ENCODE peak calls at places on chromosomes 1 and 21, in six cellular contexts. One of them, this sample, is unnamed.

GRCh38 chr1:26417111-26417510 is 6.5 kb downstream of the LIN28A start:
- DNase-seq in H9: peak
- DNase-seq in IMR-90: peak
- DNase-seq in mesenchymal stem cell: peak
- DNase-seq in trophoblast cell: peak
- DNase-seq in neuronal stem cell: peak
- DNase-seq in this sample: peak

GRCh38 chr21:34313116-34313515 is 50.7 kb upstream of the KCNE2 start:
- DNase-seq in H9: no peak
- DNase-seq in IMR-90: peak
- DNase-seq in mesenchymal stem cell: no peak
- DNase-seq in trophoblast cell: no peak
- DNase-seq in neuronal stem cell: no peak
- DNase-seq in this sample: no peak

GRCh38 chr1:180611016-180611930 is 20.5 kb upstream of the XPR1 start:
- DNase-seq in H9: no peak
- DNase-seq in IMR-90: peak
- DNase-seq in mesenchymal stem cell: no peak
- DNase-seq in trophoblast cell: no peak
- DNase-seq in neuronal stem cell: no peak
- DNase-seq in this sample: no peak

GRCh38 chr1:22500476-22500875 is 48.8 kb downstream of the ZBTB40 start:
- DNase-seq in H9: no peak
- DNase-seq in IMR-90: peak
- DNase-seq in mesenchymal stem cell: peak
- DNase-seq in trophoblast cell: no peak
- DNase-seq in neuronal stem cell: no peak
- DNase-seq in this sample: no peak

GRCh38 chr1:87333692-87334347 is 5.1 kb downstream of the LMO4 start:
- DNase-seq in H9: no peak
- DNase-seq in IMR-90: peak
- DNase-seq in mesenchymal stem cell: peak
- DNase-seq in trophoblast cell: no peak
- DNase-seq in neuronal stem cell: no peak
- DNase-seq in this sample: no peak

GRCh38 chr1:214349008-214349407 is 68.0 kb downstream of the SMYD2 start:
- DNase-seq in H9: no peak
- DNase-seq in IMR-90: no peak
- DNase-seq in mesenchymal stem cell: no peak
- DNase-seq in trophoblast cell: no peak
- DNase-seq in neuronal stem cell: no peak
- DNase-seq in this sample: no peak

GRCh38 chr1:226123591-226124471 is 61.3 kb downstream of the H3-3A start:
- DNase-seq in H9: no peak
- DNase-seq in IMR-90: peak
- DNase-seq in mesenchymal stem cell: no peak
- DNase-seq in trophoblast cell: no peak
- DNase-seq in neuronal stem cell: no peak
- DNase-seq in this sample: no peak

GRCh38 chr1:56216173-56216572 is 363.2 kb downstream of the PLPP3 start:
- DNase-seq in H9: no peak
- DNase-seq in IMR-90: peak
- DNase-seq in mesenchymal stem cell: no peak
- DNase-seq in trophoblast cell: no peak
- DNase-seq in neuronal stem cell: no peak
- DNase-seq in this sample: no peak

GRCh38 chr1:63635681-63636080 is 42.5 kb downstream of the PGM1 start:
- DNase-seq in H9: no peak
- DNase-seq in IMR-90: peak
- DNase-seq in mesenchymal stem cell: peak
- DNase-seq in trophoblast cell: no peak
- DNase-seq in neuronal stem cell: no peak
- DNase-seq in this sample: no peak

GRCh38 chr21:15062566-15062965 is 2.2 kb downstream of the NRIP1 start:
- DNase-seq in H9: no peak
- DNase-seq in IMR-90: no peak
- DNase-seq in mesenchymal stem cell: peak
- DNase-seq in trophoblast cell: no peak
- DNase-seq in neuronal stem cell: no peak
- DNase-seq in this sample: no peak

GRCh38 chr1:76868916-76869315 is 1.6 kb downstream of the ST6GALNAC5 start:
- DNase-seq in H9: peak
- DNase-seq in IMR-90: no peak
- DNase-seq in mesenchymal stem cell: no peak
- DNase-seq in trophoblast cell: no peak
- DNase-seq in neuronal stem cell: peak
- DNase-seq in this sample: peak

GRCh38 chr1:29531596-29531995 is 295.3 kb downstream of the PTPRU start:
- DNase-seq in H9: peak
- DNase-seq in IMR-90: no peak
- DNase-seq in mesenchymal stem cell: no peak
- DNase-seq in trophoblast cell: no peak
- DNase-seq in neuronal stem cell: no peak
- DNase-seq in this sample: no peak

GRCh38 chr21:32658524-32658923 is 46.3 kb upstream of the CFAP298 start:
- DNase-seq in H9: no peak
- DNase-seq in IMR-90: no peak
- DNase-seq in mesenchymal stem cell: no peak
- DNase-seq in trophoblast cell: no peak
- DNase-seq in neuronal stem cell: no peak
- DNase-seq in this sample: no peak

GRCh38 chr1:31792541-31792940 is 23.3 kb downstream of the SPOCD1 start:
- DNase-seq in H9: no peak
- DNase-seq in IMR-90: no peak
- DNase-seq in mesenchymal stem cell: no peak
- DNase-seq in trophoblast cell: no peak
- DNase-seq in neuronal stem cell: no peak
- DNase-seq in this sample: no peak

GRCh38 chr1:183346276-183346732 is 71.9 kb downstream of the NMNAT2 start:
- DNase-seq in H9: no peak
- DNase-seq in IMR-90: no peak
- DNase-seq in mesenchymal stem cell: no peak
- DNase-seq in trophoblast cell: no peak
- DNase-seq in neuronal stem cell: no peak
- DNase-seq in this sample: no peak

GRCh38 chr1:232650433-232650832 is 20.5 kb upstream of the SIPA1L2 start:
- DNase-seq in H9: no peak
- DNase-seq in IMR-90: no peak
- DNase-seq in mesenchymal stem cell: no peak
- DNase-seq in trophoblast cell: no peak
- DNase-seq in neuronal stem cell: no peak
- DNase-seq in this sample: no peak

DNA sequence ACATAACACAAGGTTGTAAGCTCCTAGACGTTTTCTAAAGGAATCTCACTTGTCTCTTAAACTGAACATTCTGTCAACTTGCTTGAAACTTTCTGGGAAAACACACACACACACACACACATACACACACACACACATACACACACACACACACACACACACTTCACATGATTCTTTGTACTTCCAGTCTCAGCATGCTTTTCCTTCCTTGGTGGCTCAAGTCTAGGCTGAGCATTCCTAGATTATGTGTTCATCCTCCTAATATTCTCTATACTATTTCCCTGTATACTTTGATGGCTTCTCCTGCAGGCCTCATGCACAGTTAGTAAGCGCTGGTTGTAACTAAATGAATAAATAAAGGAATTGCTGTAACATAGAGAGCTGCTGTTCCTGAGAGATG is 372.1 kb downstream of the PTPRC start:
- DNase-seq in H9: no peak
- DNase-seq in IMR-90: peak
- DNase-seq in mesenchymal stem cell: peak
- DNase-seq in trophoblast cell: peak
- DNase-seq in neuronal stem cell: no peak
- DNase-seq in this sample: no peak
- H4K91ac ChIP-seq in H9: no peak
- H4K91ac ChIP-seq in IMR-90: no peak
- H4K91ac ChIP-seq in mesenchymal stem cell: no peak
- H4K91ac ChIP-seq in trophoblast cell: no peak
- H4K91ac ChIP-seq in neuronal stem cell: no peak
- H4K91ac ChIP-seq in this sample: no peak

DNA sequence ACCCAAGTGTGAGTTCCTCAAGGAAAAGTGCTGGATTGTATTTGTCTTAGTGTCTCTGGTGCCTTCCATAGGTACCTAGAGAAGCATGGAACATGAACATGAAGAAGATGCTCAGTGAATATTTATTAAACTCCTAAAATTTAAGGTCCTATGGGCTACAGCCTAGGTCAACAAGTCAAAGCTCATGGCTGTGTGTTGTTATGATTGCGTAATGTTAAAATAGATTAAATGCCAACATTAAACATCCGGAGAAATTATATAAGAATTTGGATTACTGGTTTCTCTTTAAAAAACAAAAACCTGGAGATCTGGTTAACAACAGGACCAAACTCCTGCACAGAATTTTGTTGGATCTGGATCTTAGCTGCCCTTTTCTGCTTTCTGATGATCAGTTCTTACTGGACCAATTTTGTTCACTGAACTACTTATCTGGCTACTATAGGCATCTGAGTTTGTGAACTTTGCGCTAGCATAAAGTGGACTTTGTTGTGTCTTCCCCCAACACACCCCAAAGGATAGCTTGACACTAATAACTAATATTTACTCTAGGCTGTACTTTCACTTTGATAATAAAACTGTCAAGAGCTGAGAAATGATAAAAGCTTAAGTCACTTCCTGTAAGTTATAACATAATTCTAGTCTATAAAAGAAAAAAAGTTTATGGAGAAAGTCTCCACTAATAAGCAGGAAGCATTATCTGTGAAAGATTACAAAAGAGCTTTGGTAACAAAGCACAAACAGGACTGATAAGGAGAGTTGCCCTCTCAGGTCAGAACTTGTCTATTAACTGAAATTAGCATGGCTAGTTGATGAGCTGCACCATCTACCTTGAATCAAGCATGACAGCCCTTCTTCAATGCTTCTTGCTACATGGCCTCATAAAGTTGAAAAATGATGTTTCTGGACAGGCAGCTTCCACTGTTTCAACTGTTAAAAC is 20.7 kb downstream of the F5 start:
- DNase-seq in H9: no peak
- DNase-seq in IMR-90: no peak
- DNase-seq in mesenchymal stem cell: no peak
- DNase-seq in trophoblast cell: no peak
- DNase-seq in neuronal stem cell: no peak
- DNase-seq in this sample: no peak
- H4K91ac ChIP-seq in H9: no peak
- H4K91ac ChIP-seq in IMR-90: no peak
- H4K91ac ChIP-seq in mesenchymal stem cell: no peak
- H4K91ac ChIP-seq in trophoblast cell: no peak
- H4K91ac ChIP-seq in neuronal stem cell: no peak
- H4K91ac ChIP-seq in this sample: no peak

DNA sequence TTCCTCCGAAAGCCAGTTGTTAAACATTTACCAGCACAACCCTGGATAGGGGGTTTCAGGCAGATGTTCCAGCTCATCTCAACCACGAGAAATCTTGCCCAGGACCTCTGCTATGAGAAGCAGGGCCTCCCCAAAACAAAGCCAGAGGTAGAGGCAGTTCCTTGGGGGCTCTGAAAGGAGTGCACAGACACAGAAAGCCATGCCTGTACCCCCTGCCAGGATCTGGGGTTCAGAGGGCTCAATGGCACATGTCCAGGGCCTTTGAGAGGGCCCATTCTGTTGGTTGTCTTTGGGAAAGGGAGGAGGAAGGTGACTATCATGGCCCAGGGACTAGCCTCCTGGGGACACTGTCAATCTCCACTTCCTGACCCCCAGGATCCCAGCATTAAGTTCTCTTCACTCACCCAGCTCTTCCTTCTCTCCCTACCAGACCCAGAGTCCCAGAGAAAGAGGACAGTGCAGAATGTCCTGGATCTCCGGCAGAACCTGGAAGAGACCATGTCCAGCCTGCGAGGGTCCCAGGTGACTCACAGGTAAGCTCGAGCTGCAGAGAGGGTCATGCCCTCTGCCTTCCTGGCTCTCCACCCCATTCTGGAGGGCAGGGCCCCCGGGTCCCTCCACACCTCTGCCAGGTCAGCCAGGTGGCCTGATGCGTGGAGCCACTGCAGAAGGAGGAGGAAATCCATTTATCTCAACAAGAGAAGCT is 116.4 kb upstream of the IPO9 start:
- DNase-seq in H9: no peak
- DNase-seq in IMR-90: no peak
- DNase-seq in mesenchymal stem cell: no peak
- DNase-seq in trophoblast cell: no peak
- DNase-seq in neuronal stem cell: no peak
- DNase-seq in this sample: no peak
- H4K91ac ChIP-seq in H9: no peak
- H4K91ac ChIP-seq in IMR-90: peak
- H4K91ac ChIP-seq in mesenchymal stem cell: peak
- H4K91ac ChIP-seq in trophoblast cell: peak
- H4K91ac ChIP-seq in neuronal stem cell: no peak
- H4K91ac ChIP-seq in this sample: no peak

GRCh38 chr1:156873659-156874058 is 13.0 kb downstream of the NTRK1 start:
- DNase-seq in H9: no peak
- DNase-seq in IMR-90: no peak
- DNase-seq in mesenchymal stem cell: no peak
- DNase-seq in trophoblast cell: no peak
- DNase-seq in neuronal stem cell: no peak
- DNase-seq in this sample: no peak

GRCh38 chr1:156869455-156869854 is 8.8 kb downstream of the NTRK1 start:
- DNase-seq in H9: no peak
- DNase-seq in IMR-90: no peak
- DNase-seq in mesenchymal stem cell: no peak
- DNase-seq in trophoblast cell: no peak
- DNase-seq in neuronal stem cell: no peak
- DNase-seq in this sample: no peak

GRCh38 chr1:156868341-156868740 is 7.7 kb downstream of the NTRK1 start:
- DNase-seq in H9: no peak
- DNase-seq in IMR-90: no peak
- DNase-seq in mesenchymal stem cell: no peak
- DNase-seq in trophoblast cell: no peak
- DNase-seq in neuronal stem cell: no peak
- DNase-seq in this sample: no peak

GRCh38 chr1:156874142-156874541 is 13.5 kb downstream of the NTRK1 start:
- DNase-seq in H9: no peak
- DNase-seq in IMR-90: no peak
- DNase-seq in mesenchymal stem cell: no peak
- DNase-seq in trophoblast cell: no peak
- DNase-seq in neuronal stem cell: no peak
- DNase-seq in this sample: no peak

GRCh38 chr1:156870734-156871133 is 10.1 kb downstream of the NTRK1 start:
- DNase-seq in H9: no peak
- DNase-seq in IMR-90: peak
- DNase-seq in mesenchymal stem cell: peak
- DNase-seq in trophoblast cell: no peak
- DNase-seq in neuronal stem cell: no peak
- DNase-seq in this sample: no peak
- H4K91ac ChIP-seq in H9: no peak
- H4K91ac ChIP-seq in IMR-90: peak
- H4K91ac ChIP-seq in mesenchymal stem cell: no peak
- H4K91ac ChIP-seq in trophoblast cell: no peak
- H4K91ac ChIP-seq in neuronal stem cell: no peak
- H4K91ac ChIP-seq in this sample: no peak